ENCODE peak calls at places on chromosomes 3 and 15, in six cellular contexts. D is activated CD8-positive, alpha-beta memory T cell treated with anti-CD3 and anti-CD28 coated beads for 24 hours; O is neuronal stem cell; F is iris pigment epithelial cell; E is NCI-H1092; J is cardiac muscle cell. X is an unnamed sample.
A peak's percentile ranks its signal among the peaks of the same experiment; 100 is the strongest.

GRCh38 chr3:40677321-40677720 is 152.6 kb downstream of the ZNF621 start:
- DNase-seq in D (no peak), O (no peak), F (no peak), E (no peak), J (no peak), X (peak; percentile 25)

GRCh38 chr15:74399511-74400312 is 32.3 kb upstream of the CYP11A1 start:
- DNase-seq in D (peak; percentile 85), O (no peak), F (peak; percentile 59), E (no peak), J (peak; percentile 49), X (no peak)

GRCh38 chr3:45123841-45124269 is 22.3 kb downstream of the CDCP1 start:
- DNase-seq in D (no peak), O (no peak), F (peak; percentile 77), E (no peak), J (peak; percentile 47), X (no peak)

GRCh38 chr3:10977864-10978510 is 14.6 kb upstream of the SLC6A1 start:
- DNase-seq in D (no peak), O (no peak), F (peak; percentile 76), E (no peak), J (peak; percentile 4), X (peak; percentile 73)

GRCh38 chr3:189641776-189642175 is 10.6 kb downstream of the TP63 start:
- DNase-seq in D (no peak), O (no peak), F (no peak), E (no peak), J (no peak), X (no peak)

GRCh38 chr15:31049122-31049521 is 52.4 kb downstream of the TRPM1 start:
- DNase-seq in D (no peak), O (no peak), F (no peak), E (no peak), J (no peak), X (no peak)

GRCh38 chr3:113211370-113212154 is at the start of gene BOC:
- DNase-seq in D (no peak), O (peak; percentile 63), F (peak; percentile 37), E (no peak), J (peak; percentile 79), X (peak; percentile 92)

GRCh38 chr3:118128886-118129285 is 905.8 kb downstream of the IGSF11 start:
- DNase-seq in D (no peak), O (no peak), F (no peak), E (no peak), J (no peak), X (no peak)

GRCh38 chr3:184016820-184017671 is 638 bp downstream of the ABCC5 start:
- DNase-seq in D (peak; percentile 84), O (peak; percentile 58), F (peak; percentile 47), E (peak; percentile 50), J (peak; percentile 67), X (peak; percentile 95)

GRCh38 chr3:52106951-52107611 is 47.1 kb downstream of the POC1A start:
- DNase-seq in D (no peak), O (no peak), F (no peak), E (no peak), J (no peak), X (no peak)

GRCh38 chr3:32419766-32420137 is 28.1 kb downstream of the CMTM7 start:
- DNase-seq in D (no peak), O (no peak), F (no peak), E (no peak), J (peak; percentile 19), X (no peak)

GRCh38 chr15:94582368-94582767 is 351.0 kb downstream of the MCTP2 start:
- DNase-seq in D (no peak), O (peak; percentile 46), F (no peak), E (no peak), J (peak; percentile 52), X (peak; percentile 82)

GRCh38 chr15:43934480-43934879 is 107.7 kb downstream of the WDR76 start:
- DNase-seq in D (no peak), O (no peak), F (no peak), E (no peak), J (no peak), X (no peak)

GRCh38 chr15:48447657-48448056 is 116.4 kb downstream of the DUT start:
- DNase-seq in D (no peak), O (no peak), F (peak; percentile 60), E (no peak), J (no peak), X (no peak)

GRCh38 chr3:169340055-169340454 is 323.5 kb downstream of the MECOM start:
- DNase-seq in D (no peak), O (no peak), F (no peak), E (no peak), J (no peak), X (no peak)

GRCh38 chr3:81302045-81302444 is 459.4 kb downstream of the GBE1 start:
- DNase-seq in D (no peak), O (peak; percentile 24), F (peak; percentile 69), E (peak; percentile 11), J (peak; percentile 72), X (peak; percentile 32)

GRCh38 chr3:147113293-147114045 is 292.9 kb downstream of the ZIC4 start:
- DNase-seq in D (no peak), O (no peak), F (peak; percentile 93), E (no peak), J (peak; percentile 78), X (no peak)

GRCh38 chr15:36458406-36458805 is 121.0 kb upstream of the CDIN1 start:
- DNase-seq in D (no peak), O (no peak), F (no peak), E (no peak), J (peak; percentile 34), X (no peak)

GRCh38 chr3:30289324-30289723 is 317.1 kb upstream of the TGFBR2 start:
- DNase-seq in D (no peak), O (no peak), F (peak; percentile 27), E (no peak), J (peak; percentile 32), X (no peak)

GRCh38 chr3:194270627-194271458 is 80.3 kb downstream of the CPN2 start:
- DNase-seq in D (no peak), O (peak; percentile 57), F (peak; percentile 73), E (no peak), J (peak; percentile 75), X (peak; percentile 49)

GRCh38 chr15:74584779-74585178 is 30.9 kb upstream of the CLK3 start:
- DNase-seq in D (no peak), O (no peak), F (no peak), E (no peak), J (no peak), X (no peak)

GRCh38 chr15:31396881-31397560 is 70.4 kb downstream of the KLF13 start:
- DNase-seq in D (no peak), O (peak; percentile 60), F (peak; percentile 58), E (peak; percentile 48), J (peak; percentile 88), X (peak; percentile 75)

GRCh38 chr3:197239857-197240256 is 58.6 kb downstream of the DLG1 start:
- DNase-seq in D (no peak), O (no peak), F (no peak), E (no peak), J (peak; percentile 18), X (no peak)

GRCh38 chr15:92906563-92907081 is 6.5 kb downstream of the CHD2 start:
- DNase-seq in D (no peak), O (no peak), F (peak; percentile 67), E (no peak), J (no peak), X (no peak)

GRCh38 chr3:21747376-21747775 is 3.6 kb downstream of the ZNF385D start:
- DNase-seq in D (no peak), O (no peak), F (no peak), E (no peak), J (no peak), X (peak; percentile 63)

GRCh38 chr3:58434990-58435389 is 1.4 kb upstream of the PDHB start:
- DNase-seq in D (no peak), O (peak; percentile 82), F (peak; percentile 42), E (no peak), J (peak; percentile 82), X (no peak)

GRCh38 chr3:112007641-112008040 is 8.9 kb downstream of the TAGLN3 start:
- DNase-seq in D (no peak), O (no peak), F (peak; percentile 91), E (no peak), J (peak; percentile 74), X (no peak)

GRCh38 chr3:35624698-35625097 is 14.6 kb upstream of the ARPP21 start:
- DNase-seq in D (no peak), O (no peak), F (no peak), E (no peak), J (peak; percentile 20), X (no peak)

GRCh38 chr3:195895078-195895899 is 13.1 kb downstream of the TNK2 start:
- DNase-seq in D (peak; percentile 84), O (peak; percentile 20), F (no peak), E (peak; percentile 22), J (no peak), X (peak; percentile 72)

GRCh38 chr3:107884028-107884427 is 206.8 kb downstream of the CD47 start:
- DNase-seq in D (no peak), O (no peak), F (no peak), E (no peak), J (no peak), X (no peak)

GRCh38 chr15:85458764-85459163 is 78.4 kb downstream of the AKAP13 start:
- DNase-seq in D (no peak), O (no peak), F (peak; percentile 54), E (no peak), J (no peak), X (no peak)

GRCh38 chr3:194573680-194574437 is 59.4 kb downstream of the TMEM44 start:
- DNase-seq in D (peak; percentile 68), O (no peak), F (peak; percentile 58), E (peak; percentile 30), J (peak; percentile 76), X (peak; percentile 59)

GRCh38 chr15:92277776-92278175 is 115.9 kb upstream of the ST8SIA2 start:
- DNase-seq in D (no peak), O (no peak), F (no peak), E (no peak), J (peak; percentile 0), X (peak; percentile 53)

GRCh38 chr3:12155833-12156232 is 2.9 kb downstream of the TIMP4 start:
- DNase-seq in D (no peak), O (no peak), F (peak; percentile 86), E (no peak), J (peak; percentile 84), X (no peak)

X was measured in retina.